ENCODE peak calls at places on chromosomes 13 and 19, in six cellular contexts. D is left cardiac atrium; V is CD4-positive, CD25-positive, alpha-beta regulatory T cell; B is activated naive CD4-positive, alpha-beta T cell treated with anti-CD3 and anti-CD28 coated beads, Interleukin-2, amount 50 U/mL, for 72 hours; X is activated CD8-positive, alpha-beta memory T cell treated with anti-CD3 and anti-CD28 coated beads, Interleukin-2, amount 10 ng/mL, durations not matched to agents 7 days and 5 days; K is stimulated activated effector memory CD8-positive, alpha-beta T cell treated with anti-CD3 and anti-CD28 coated beads, Interleukin-12 subunit alpha, Interleukin-12 subunit beta, amount 100 ng/mL, for 72 hours. R is an unnamed sample.

GRCh38 chr19:40640744-40641143 is 39.6 kb downstream of the LTBP4 start:
- ATAC-seq in D (peak; percentile 61), K (no peak), B (no peak), X (no peak), V (no peak), R (no peak)

GRCh38 chr13:99617474-99618255 is 116.4 kb downstream of the TM9SF2 start:
- ATAC-seq in V (no peak), X (peak; percentile 53), B (peak; percentile 38), K (no peak), D (peak; percentile 48), R (peak; percentile 48)

GRCh38 chr13:97279079-97279411 is 56.9 kb downstream of the MBNL2 start:
- ATAC-seq in B (no peak), K (no peak), V (no peak), X (no peak), D (peak; percentile 10), R (peak; percentile 62)

GRCh38 chr13:70798385-70798784 is 690.1 kb upstream of the KLHL1 start:
- ATAC-seq in X (no peak), K (no peak), B (no peak), V (no peak), D (no peak), R (no peak)

GRCh38 chr19:14112809-14113385 is 4.7 kb downstream of the PRKACA start:
- ATAC-seq in K (no peak), D (peak; percentile 5), B (no peak), V (no peak), X (no peak), R (no peak)

GRCh38 chr19:47433121-47433520 is 13.8 kb upstream of the MEIS3 start:
- ATAC-seq in D (no peak), V (no peak), X (no peak), K (peak; percentile 20), B (no peak), R (no peak)

GRCh38 chr13:91719033-91719432 is 320.6 kb downstream of the GPC5 start:
- ATAC-seq in D (peak; percentile 48), B (no peak), X (no peak), V (no peak), K (no peak), R (no peak)

GRCh38 chr19:38057954-38058690 is 151.1 kb downstream of the SIPA1L3 start:
- ATAC-seq in B (no peak), D (no peak), K (no peak), X (no peak), V (no peak), R (no peak)

GRCh38 chr13:106274551-106275208 is 260.8 kb downstream of the EFNB2 start:
- ATAC-seq in D (no peak), B (no peak), V (no peak), X (no peak), K (no peak), R (no peak)

GRCh38 chr19:30673336-30673735 is 301.2 kb downstream of the ZNF536 start:
- ATAC-seq in K (no peak), X (no peak), B (no peak), V (no peak), D (no peak), R (no peak)

GRCh38 chr19:38561658-38562057 is 56.1 kb downstream of the MAP4K1 start:
- ATAC-seq in B (no peak), V (no peak), X (no peak), K (no peak), D (no peak), R (no peak)

GRCh38 chr13:34164585-34164984 is 346.6 kb downstream of the RFC3 start:
- ATAC-seq in D (no peak), V (no peak), X (no peak), B (no peak), K (no peak), R (no peak)

GRCh38 chr19:1040476-1041271 is 767 bp downstream of the ABCA7 start:
- ATAC-seq in K (peak; percentile 78), V (peak; percentile 66), B (peak; percentile 71), D (peak; percentile 75), X (peak; percentile 67), R (peak; percentile 58)

GRCh38 chr13:77985866-77986636 is 67.4 kb upstream of the EDNRB start:
- ATAC-seq in B (no peak), D (peak; percentile 38), V (no peak), X (no peak), K (no peak), R (no peak)

GRCh38 chr19:46924874-46925547 is 64.2 kb downstream of the ARHGAP35 start:
- ATAC-seq in B (peak; percentile 35), X (peak; percentile 97), K (peak; percentile 90), V (peak; percentile 69), D (peak; percentile 61), R (peak; percentile 31)

GRCh38 chr13:23615677-23616076 is 45.5 kb downstream of the TNFRSF19 start:
- ATAC-seq in X (no peak), K (no peak), B (no peak), V (no peak), D (no peak), R (no peak)

GRCh38 chr13:96968027-96968426 is 26.2 kb downstream of the OXGR1 start:
- ATAC-seq in K (no peak), D (no peak), V (no peak), X (no peak), B (no peak), R (no peak)

GRCh38 chr13:112204376-112204775 is 137.4 kb downstream of the SOX1 start:
- ATAC-seq in V (no peak), B (no peak), X (no peak), K (no peak), D (no peak), R (no peak)

GRCh38 chr19:1999856-2000515 is 15.5 kb downstream of the BTBD2 start:
- ATAC-seq in B (no peak), K (no peak), X (no peak), V (no peak), D (peak; percentile 10), R (no peak)

GRCh38 chr13:100532090-100532766 is 56.4 kb downstream of the GGACT start:
- ATAC-seq in D (no peak), K (no peak), X (no peak), B (no peak), V (no peak), R (peak; percentile 7)

GRCh38 chr13:110853235-110853721 is 61.6 kb downstream of the ANKRD10 start:
- ATAC-seq in D (peak; percentile 32), X (no peak), B (no peak), V (no peak), K (no peak), R (peak; percentile 36)

GRCh38 chr13:37386276-37386675 is 212.3 kb downstream of the POSTN start:
- ATAC-seq in B (no peak), V (no peak), K (no peak), D (peak; percentile 14), X (no peak), R (no peak)

GRCh38 chr19:17220207-17220758 is 5.1 kb downstream of the USE1 start:
- ATAC-seq in V (no peak), X (no peak), D (peak; percentile 40), B (peak; percentile 9), K (peak; percentile 11), R (peak; percentile 32)

GRCh38 chr13:30787747-30788535 is 52.6 kb downstream of the ALOX5AP start:
- ATAC-seq in K (no peak), X (no peak), D (no peak), B (no peak), V (no peak), R (no peak)

GRCh38 chr13:65032825-65033224 is 2197.3 kb downstream of the PCDH9 start:
- ATAC-seq in X (no peak), B (no peak), D (no peak), K (no peak), V (no peak), R (no peak)

GRCh38 chr19:50191270-50191669 is 12.2 kb upstream of the MYH14 start:
- ATAC-seq in B (no peak), K (no peak), V (no peak), D (no peak), X (no peak), R (no peak)

GRCh38 chr13:75088915-75089314 is 393.1 kb downstream of the TBC1D4 start:
- ATAC-seq in V (no peak), D (no peak), B (no peak), K (no peak), X (no peak), R (no peak)

GRCh38 chr19:38711726-38712153 is 32.5 kb downstream of the CAPN12 start:
- ATAC-seq in X (no peak), B (no peak), K (no peak), D (peak; percentile 43), V (no peak), R (peak; percentile 67)

GRCh38 chr19:51507209-51507608 is 5.6 kb upstream of the SIGLEC12 start:
- ATAC-seq in B (no peak), D (peak; percentile 26), K (no peak), X (no peak), V (no peak), R (no peak)

GRCh38 chr13:71242191-71242590 is 624.8 kb downstream of the DACH1 start:
- ATAC-seq in D (peak; percentile 47), V (no peak), X (no peak), K (no peak), B (no peak), R (no peak)

GRCh38 chr19:35266149-35266903 is 2.4 kb upstream of the USF2 start:
- ATAC-seq in B (no peak), X (no peak), D (no peak), V (no peak), K (no peak), R (no peak)

R was measured in gastroesophageal sphincter.